ENCODE peak calls at places on chromosomes 13 and 19, in nine cellular contexts. Y is Right ventricle myocardium superior; O is NCI-H460; E is RPMI7951; F is EL; C is activated CD4-positive, CD25-positive, alpha-beta regulatory T cell treated with anti-CD3 and anti-CD28 coated beads, Interleukin-2, amount 50 U/mL, for 16 hours; V is RWPE1; A is uterus; Z is NCI-H2081. S is an unnamed sample.

GRCh38 chr19:2478756-2479555 is 3.0 kb downstream of the GADD45B start:
- DNase-seq in A (peak; percentile 79), E (peak; percentile 81), Y (peak; percentile 91), V (no peak), F (peak; percentile 78), Z (no peak), C (no peak), O (no peak), S (peak; percentile 94)

GRCh38 chr13:41017744-41018582 is 1.2 kb downstream of the ELF1 start:
- DNase-seq in O (no peak), V (no peak), E (peak; percentile 11), Y (no peak), C (no peak), Z (no peak), F (no peak), A (no peak), S (no peak)

GRCh38 chr19:53086949-53087348 is 16.3 kb downstream of the ZNF160 start:
- DNase-seq in V (no peak), C (no peak), F (peak; percentile 87), E (no peak), Y (peak; percentile 72), A (peak; percentile 17), O (no peak), Z (no peak), S (no peak)

GRCh38 chr13:30791354-30791921 is 56.1 kb downstream of the ALOX5AP start:
- DNase-seq in A (peak; percentile 42), C (no peak), Z (no peak), E (peak; percentile 94), Y (peak; percentile 78), O (no peak), F (no peak), V (no peak), S (peak; percentile 46)

GRCh38 chr19:2488405-2488941 is 12.5 kb downstream of the GADD45B start:
- DNase-seq in A (no peak), C (no peak), Y (no peak), O (no peak), V (no peak), F (no peak), Z (no peak), E (no peak), S (peak; percentile 51)

GRCh38 chr19:1259206-1259872 is 9.8 kb upstream of the CIRBP start:
- DNase-seq in Z (no peak), C (no peak), Y (peak; percentile 89), V (no peak), A (peak; percentile 67), O (peak; percentile 52), F (peak; percentile 74), E (peak; percentile 66), S (peak; percentile 74)

GRCh38 chr13:113856716-113857065 is 7.2 kb downstream of the GAS6 start:
- DNase-seq in Z (no peak), V (no peak), C (no peak), E (peak; percentile 88), F (peak; percentile 85), O (no peak), Y (peak; percentile 71), A (peak; percentile 30), S (peak; percentile 46)

GRCh38 chr13:105991622-105992254 is 543.7 kb downstream of the EFNB2 start:
- DNase-seq in A (no peak), Y (no peak), C (no peak), F (peak; percentile 67), V (peak; percentile 90), Z (no peak), O (no peak), E (peak; percentile 97), S (peak; percentile 61)

GRCh38 chr13:32582991-32583390 is 3.3 kb upstream of the PDS5B start:
- DNase-seq in E (no peak), C (no peak), Y (no peak), V (no peak), A (no peak), F (no peak), Z (no peak), O (no peak), S (no peak)

GRCh38 chr13:21075303-21076264 is 14.2 kb upstream of the LATS2 start:
- DNase-seq in Y (peak; percentile 74), Z (no peak), O (no peak), V (no peak), E (no peak), F (no peak), C (no peak), A (peak; percentile 41), S (peak; percentile 48)

GRCh38 chr13:65926750-65927171 is 1303.4 kb downstream of the PCDH9 start:
- DNase-seq in Z (no peak), O (no peak), C (no peak), A (no peak), V (no peak), F (no peak), Y (peak; percentile 58), E (no peak), S (no peak)

GRCh38 chr13:25249001-25249543 is 38.2 kb downstream of the MTMR6 start:
- DNase-seq in Z (peak; percentile 2), Y (no peak), E (peak; percentile 17), C (no peak), V (no peak), A (no peak), F (peak; percentile 23), O (peak; percentile 16), S (peak; percentile 85)

GRCh38 chr19:35179830-35180229 is 25.3 kb downstream of the FXYD5 start:
- DNase-seq in V (no peak), A (no peak), Z (no peak), E (no peak), F (no peak), O (no peak), Y (no peak), C (no peak), S (no peak)

GRCh38 chr19:44576843-44577565 is 36.4 kb upstream of the IGSF23 start:
- DNase-seq in F (peak; percentile 47), E (peak; percentile 59), Y (no peak), A (no peak), Z (peak; percentile 12), C (no peak), O (no peak), V (peak; percentile 63), S (peak; percentile 58)

GRCh38 chr13:110000534-110001345 is 214.4 kb upstream of the IRS2 start:
- DNase-seq in C (no peak), A (no peak), Y (no peak), F (peak; percentile 7), V (no peak), O (no peak), E (no peak), Z (no peak), S (peak; percentile 63)

GRCh38 chr13:50722437-50723125 is 120.9 kb downstream of the DLEU7 start:
- DNase-seq in Y (no peak), O (no peak), F (no peak), V (peak; percentile 8), A (no peak), Z (no peak), E (no peak), C (no peak), S (peak; percentile 21)

GRCh38 chr13:27395007-27395510 is 29.4 kb upstream of the GTF3A start:
- DNase-seq in E (no peak), F (no peak), Y (no peak), Z (no peak), V (no peak), O (no peak), A (no peak), C (no peak), S (no peak)

GRCh38 chr13:32984857-32985626 is 31.2 kb upstream of the KL start:
- DNase-seq in Z (peak; percentile 45), C (no peak), O (peak; percentile 54), E (peak; percentile 49), F (peak; percentile 12), V (peak; percentile 26), A (no peak), Y (no peak), S (peak; percentile 14)

GRCh38 chr13:27857271-27857670 is 62.5 kb upstream of the PDX1 start:
- DNase-seq in Z (peak; percentile 87), A (no peak), F (no peak), E (no peak), Y (no peak), V (no peak), C (no peak), O (no peak), S (no peak)

GRCh38 chr19:58578430-58578925 is 5.3 kb upstream of the MZF1 start:
- DNase-seq in C (no peak), O (no peak), Z (no peak), E (no peak), A (no peak), V (no peak), Y (no peak), F (no peak), S (peak; percentile 46)

GRCh38 chr13:37134411-37135041 is 29.1 kb upstream of the CSNK1A1L start:
- DNase-seq in F (peak; percentile 71), A (peak; percentile 17), Y (no peak), C (no peak), Z (no peak), O (no peak), V (no peak), E (peak; percentile 37), S (peak; percentile 63)

GRCh38 chr13:44230736-44231135 is 142.9 kb upstream of the SERP2 start:
- DNase-seq in Y (no peak), V (no peak), E (no peak), A (no peak), C (no peak), O (no peak), Z (no peak), F (peak; percentile 9), S (no peak)

GRCh38 chr19:17074628-17075034 is 621 bp downstream of the HAUS8 start:
- DNase-seq in O (no peak), A (no peak), E (no peak), Z (no peak), Y (no peak), F (no peak), V (no peak), C (no peak), S (no peak)

GRCh38 chr19:12527034-12527836 is 24.0 kb downstream of the ZNF564 start:
- DNase-seq in V (no peak), A (no peak), O (no peak), Y (no peak), C (no peak), F (no peak), E (peak; percentile 37), Z (no peak), S (peak; percentile 60)

GRCh38 chr19:14023404-14024235 is 4.3 kb upstream of the RLN3 start:
- DNase-seq in Y (peak; percentile 45), F (peak; percentile 39), C (no peak), Z (no peak), E (peak; percentile 63), V (peak; percentile 54), A (no peak), O (peak; percentile 59), S (peak; percentile 73)

GRCh38 chr13:97539651-97540230 is 105.8 kb downstream of the RAP2A start:
- DNase-seq in Z (no peak), A (no peak), Y (no peak), V (peak; percentile 11), C (no peak), O (no peak), E (no peak), F (no peak), S (peak; percentile 43)

GRCh38 chr19:3458595-3459284 is 21.6 kb downstream of the SMIM24 start:
- DNase-seq in Y (no peak), V (no peak), Z (no peak), A (peak; percentile 75), C (no peak), O (no peak), F (no peak), E (no peak), S (peak; percentile 70)

GRCh38 chr13:108950333-108951010 is 321.1 kb downstream of the MYO16 start:
- DNase-seq in C (no peak), F (no peak), Z (no peak), O (no peak), E (no peak), Y (no peak), V (no peak), A (no peak), S (no peak)

GRCh38 chr19:58556633-58557252 is 1.7 kb downstream of the UBE2M start:
- DNase-seq in C (no peak), F (no peak), O (no peak), V (no peak), E (no peak), Y (no peak), Z (no peak), A (no peak), S (no peak)

GRCh38 chr13:48318714-48319457 is 15.3 kb downstream of the RB1 start:
- DNase-seq in Y (peak; percentile 46), O (no peak), Z (no peak), C (no peak), E (no peak), V (no peak), A (no peak), F (no peak), S (peak; percentile 27)

GRCh38 chr13:29582171-29582570 is 13.3 kb downstream of the SLC7A1 start:
- DNase-seq in F (no peak), O (no peak), E (no peak), A (no peak), V (no peak), Z (no peak), Y (peak; percentile 70), C (no peak), S (peak; percentile 38)

S was measured in GM23248.